ENCODE peak calls at places on chromosomes 6 and 20, in four cellular contexts. J is kidney; S is ecto neural progenitor cell; E is activated CD4-positive, alpha-beta T cell treated with anti-CD3 and anti-CD28 coated beads, Interleukin-2, amount 50 U/mL, for 48 hours. L is an unnamed sample.

GRCh38 chr20:61940491-61940890 is 125.2 kb downstream of the TAF4 start:
- DNase-seq in J (peak), S (no peak), E (no peak), L (no peak)

GRCh38 chr6:170271771-170272314 is 19.0 kb downstream of the DLL1 start:
- DNase-seq in J (peak), S (no peak), E (peak), L (peak)

GRCh38 chr6:170186006-170186908 is 104.6 kb downstream of the DLL1 start:
- DNase-seq in J (no peak), S (peak), E (no peak), L (no peak)

GRCh38 chr20:44217342-44218092 is 6.9 kb upstream of the OSER1 start:
- DNase-seq in J (no peak), S (peak), E (peak), L (peak)

GRCh38 chr6:73515204-73516101 is 5.4 kb downstream of the EEF1A1 start:
- DNase-seq in J (no peak), S (no peak), E (no peak), L (no peak)

GRCh38 chr6:53811082-53811481 is 16.3 kb downstream of the LRRC1 start:
- DNase-seq in J (no peak), S (no peak), E (no peak), L (no peak)

GRCh38 chr6:82567621-82568020 is 204.0 kb downstream of the TPBG start:
- DNase-seq in J (no peak), S (no peak), E (no peak), L (no peak)

GRCh38 chr20:17611540-17612286 is 41.8 kb downstream of the DSTN start:
- DNase-seq in J (peak), S (peak), E (peak), L (no peak)

GRCh38 chr6:29702519-29703103 is 20.6 kb upstream of the HLA-F start:
- DNase-seq in J (no peak), S (peak), E (peak), L (peak)

GRCh38 chr20:35828434-35828833 is 56.6 kb downstream of the PHF20 start:
- DNase-seq in J (no peak), S (no peak), E (no peak), L (no peak)

GRCh38 chr6:151784441-151785214 is 22.9 kb upstream of the ESR1 start:
- DNase-seq in J (no peak), S (no peak), E (no peak), L (no peak)

GRCh38 chr20:24965065-24965919 is 16.2 kb downstream of the CST7 start:
- DNase-seq in J (peak), S (no peak), E (no peak), L (no peak)

GRCh38 chr6:783966-784365 is 91.0 kb upstream of the EXOC2 start:
- DNase-seq in J (no peak), S (no peak), E (no peak), L (no peak)

GRCh38 chr6:125843593-125843992 is 52.8 kb downstream of the NCOA7 start:
- DNase-seq in J (no peak), S (no peak), E (no peak), L (no peak)

L was measured in activated B cell treated with CpG ODN at 0.5 μM for 24 hours.